ENCODE peak calls at places on chromosomes 7 and 10, in nine cellular contexts. S is progenitor cell of endocrine pancreas, Z is cardiac muscle cell, T is mesothelial cell of epicardium, F is neural progenitor cell, G is bronchial epithelial cell, H is WTC11, R is right lobe of liver, N is epithelial cell of esophagus. K is an unnamed sample.

GRCh38 chr7:7190142-7190541 is 7.8 kb downstream of the C1GALT1 start:
- DNase-seq in R (no peak), G (no peak), N (no peak), H (no peak), F (no peak), S (no peak), T (no peak), Z (peak), K (no peak)

GRCh38 chr10:32650246-32650655 is 204.3 kb downstream of the CCDC7 start:
- DNase-seq in H (no peak), F (no peak), G (peak), T (no peak), Z (peak), N (no peak), S (no peak), R (no peak), K (no peak)

GRCh38 chr7:31796375-31796774 is 109.4 kb downstream of the PPP1R17 start:
- DNase-seq in G (peak), T (no peak), N (peak), Z (no peak), H (no peak), S (no peak), F (no peak), R (no peak), K (peak)

GRCh38 chr7:155020996-155021395 is 18.1 kb upstream of the PAXIP1 start:
- DNase-seq in T (no peak), H (peak), R (no peak), N (no peak), G (no peak), S (no peak), Z (no peak), F (peak), K (no peak)

GRCh38 chr10:4837551-4837950 is 11.5 kb downstream of the AKR1E2 start:
- DNase-seq in H (no peak), S (no peak), G (no peak), Z (no peak), R (no peak), T (no peak), F (no peak), N (no peak), K (no peak)

GRCh38 chr10:7432884-7433726 is 22.3 kb upstream of the SFMBT2 start:
- DNase-seq in S (no peak), T (no peak), H (no peak), N (no peak), G (no peak), F (peak), R (no peak), Z (no peak), K (no peak)

GRCh38 chr7:139660317-139661042 is 117.3 kb downstream of the HIPK2 start:
- DNase-seq in N (peak), Z (no peak), T (no peak), S (no peak), G (peak), H (no peak), F (peak), R (peak), K (no peak)

GRCh38 chr7:102190777-102191176 is 95.9 kb upstream of the SH2B2 start:
- DNase-seq in T (no peak), Z (no peak), N (no peak), H (no peak), S (no peak), F (no peak), R (no peak), G (no peak), K (no peak)

GRCh38 chr10:17430647-17431355 is 23.6 kb downstream of the ST8SIA6 start:
- DNase-seq in H (peak), N (peak), G (peak), T (peak), Z (peak), S (peak), F (peak), R (peak), K (peak)

GRCh38 chr7:27198871-27199801 is 755 bp downstream of the HOXA13 start:
- DNase-seq in H (peak), G (no peak), N (no peak), S (no peak), R (no peak), F (peak), Z (peak), T (no peak), K (no peak)

GRCh38 chr10:49679480-49679893 is at the start of gene C10orf53:
- DNase-seq in T (peak), N (peak), G (peak), R (peak), S (peak), Z (peak), H (peak), F (peak), K (peak)

GRCh38 chr7:149850007-149850594 is 11.9 kb downstream of the ZNF862 start:
- DNase-seq in R (no peak), Z (no peak), H (no peak), T (no peak), S (no peak), N (no peak), F (no peak), G (no peak), K (no peak)

GRCh38 chr7:17392846-17393245 is 94.4 kb downstream of the AHR start:
- DNase-seq in R (no peak), S (no peak), H (no peak), G (no peak), Z (peak), N (no peak), F (no peak), T (no peak), K (no peak)

GRCh38 chr7:74575083-74575803 is 82.3 kb upstream of the GTF2I start:
- DNase-seq in S (no peak), H (no peak), N (peak), G (peak), Z (peak), T (no peak), R (no peak), F (no peak), K (peak)

GRCh38 chr10:112842832-112843360 is 107.2 kb upstream of the TCF7L2 start:
- DNase-seq in H (no peak), F (peak), T (no peak), N (no peak), Z (peak), S (no peak), G (no peak), R (peak), K (no peak)

GRCh38 chr10:127738512-127739424 is 1.8 kb downstream of the FOXI2 start:
- DNase-seq in Z (no peak), T (no peak), R (no peak), H (peak), G (peak), F (peak), N (peak), S (no peak), K (peak)

GRCh38 chr10:7397049-7397448 is 13.8 kb downstream of the SFMBT2 start:
- DNase-seq in H (no peak), N (no peak), T (no peak), G (no peak), R (no peak), S (no peak), F (no peak), Z (no peak), K (no peak)

GRCh38 chr7:128459394-128459878 is 3.8 kb downstream of the HILPDA start:
- DNase-seq in T (no peak), N (peak), G (peak), F (peak), S (peak), H (peak), R (no peak), Z (peak), K (peak)

GRCh38 chr7:142899661-142900060 is 14.1 kb upstream of the TRPV6 start:
- DNase-seq in N (no peak), R (no peak), Z (no peak), T (no peak), S (no peak), F (peak), H (no peak), G (no peak), K (no peak)

GRCh38 chr10:3924344-3924743 is 139.3 kb upstream of the KLF6 start:
- DNase-seq in N (peak), G (peak), T (no peak), R (no peak), H (no peak), S (no peak), Z (peak), F (no peak), K (peak)

GRCh38 chr7:1011297-1012003 is 28.5 kb downstream of the CYP2W1 start:
- DNase-seq in F (no peak), Z (no peak), G (no peak), R (no peak), H (no peak), T (no peak), N (no peak), S (no peak), K (no peak)

GRCh38 chr10:65341323-65341922 is 1584.4 kb upstream of the LRRTM3 start:
- DNase-seq in S (no peak), N (no peak), R (no peak), Z (peak), H (no peak), F (no peak), G (peak), T (no peak), K (no peak)

GRCh38 chr10:33791295-33791694 is 456.8 kb upstream of the NRP1 start:
- DNase-seq in Z (peak), F (no peak), T (no peak), S (no peak), H (no peak), G (no peak), R (no peak), N (no peak), K (no peak)

GRCh38 chr10:71749396-71749795 is 23.9 kb downstream of the VSIR start:
- DNase-seq in G (no peak), H (no peak), F (no peak), T (no peak), S (no peak), Z (no peak), N (no peak), R (no peak), K (no peak)

GRCh38 chr10:15515207-15515606 is 144.1 kb upstream of the FAM171A1 start:
- DNase-seq in G (no peak), F (no peak), S (no peak), H (no peak), T (no peak), Z (peak), R (no peak), N (no peak), K (no peak)

GRCh38 chr7:146781352-146782116 is 664.9 kb downstream of the CNTNAP2 start:
- DNase-seq in G (no peak), N (no peak), R (peak), H (no peak), Z (peak), T (no peak), F (no peak), S (no peak), K (no peak)

GRCh38 chr10:61993676-61994401 is 92.3 kb downstream of the ARID5B start:
- DNase-seq in G (peak), R (no peak), S (no peak), T (no peak), Z (peak), N (no peak), H (no peak), F (no peak), K (no peak)

GRCh38 chr7:141381794-141382453 is 169.3 kb upstream of the AGK start:
- DNase-seq in S (no peak), F (no peak), T (no peak), G (no peak), Z (no peak), R (no peak), H (no peak), N (no peak), K (no peak)

DNA sequence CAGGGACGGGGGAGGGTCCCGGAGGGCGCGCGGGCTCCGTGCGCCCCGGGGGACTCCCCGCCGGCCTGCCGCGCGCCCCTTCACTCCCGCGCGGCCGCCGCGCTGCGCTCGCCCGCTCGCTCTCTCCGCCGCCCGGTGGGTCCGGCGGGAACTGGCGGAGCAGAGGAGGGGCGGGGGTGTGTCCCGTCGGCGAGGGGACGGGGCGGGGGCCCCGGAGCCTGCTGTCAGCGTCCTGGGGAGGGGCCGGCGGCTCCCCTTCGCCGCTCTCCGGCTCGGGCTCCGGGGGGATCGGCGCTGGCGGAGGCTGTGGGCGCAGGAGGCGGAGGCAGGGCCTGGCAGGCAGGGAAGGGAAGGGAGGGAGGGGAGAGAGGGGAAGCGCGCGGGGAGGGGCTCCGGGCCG is at the start of gene SH3PXD2A:
- DNase-seq in N (peak), Z (peak), H (peak), F (peak), G (no peak), R (peak), S (peak), T (peak), K (peak)
- TF ChIP-seq CTCF in N (no peak), Z (no peak), H (no peak), F (no peak), G (no peak), R (no peak), S (no peak), T (no peak), K (peak)

GRCh38 chr7:41207141-41207540 is 495.7 kb downstream of the INHBA start:
- DNase-seq in R (no peak), T (no peak), G (no peak), S (no peak), H (peak), N (no peak), F (peak), Z (no peak), K (no peak)
- TF ChIP-seq CTCF in R (no peak), T (no peak), G (no peak), S (no peak), H (no peak), N (no peak), F (peak), Z (no peak), K (no peak)

GRCh38 chr10:70364001-70364771 is 18.2 kb downstream of the LRRC20 start:
- DNase-seq in G (peak), T (peak), F (peak), H (peak), R (peak), N (peak), S (peak), Z (peak), K (peak)

GRCh38 chr10:70362357-70362756 is 20.1 kb downstream of the LRRC20 start:
- DNase-seq in N (no peak), T (no peak), G (no peak), F (no peak), H (no peak), R (no peak), S (no peak), Z (no peak), K (no peak)

GRCh38 chr10:70363292-70363691 is 19.1 kb downstream of the LRRC20 start:
- DNase-seq in H (no peak), R (no peak), Z (no peak), T (no peak), S (no peak), F (no peak), G (no peak), N (no peak), K (no peak)

GRCh38 chr10:70367195-70367796 is 15.1 kb downstream of the LRRC20 start:
- DNase-seq in Z (no peak), T (no peak), G (peak), R (no peak), N (peak), S (no peak), F (no peak), H (no peak), K (peak)

DNA sequence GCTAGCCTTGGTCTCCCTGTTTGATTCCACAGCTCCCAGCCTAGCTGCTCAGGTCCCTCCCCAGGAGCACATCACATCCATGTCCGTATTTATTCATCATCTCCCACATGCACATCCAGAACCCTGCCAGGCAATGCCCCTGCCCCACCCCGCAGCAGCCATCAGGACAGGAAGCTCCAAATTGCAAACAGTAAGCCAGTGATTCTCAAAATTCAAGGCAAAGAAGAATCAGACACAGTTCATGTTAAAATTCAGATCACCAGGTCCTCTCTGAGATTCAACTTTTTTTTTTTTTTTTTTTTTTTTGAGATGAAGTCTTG is 17.7 kb downstream of the LRRC20 start:
- DNase-seq in Z (no peak), G (no peak), F (no peak), S (no peak), T (no peak), H (no peak), N (no peak), R (no peak), K (no peak)
- TF ChIP-seq CTCF in Z (no peak), G (no peak), F (no peak), S (no peak), T (peak), H (no peak), N (no peak), R (no peak), K (peak)

DNA sequence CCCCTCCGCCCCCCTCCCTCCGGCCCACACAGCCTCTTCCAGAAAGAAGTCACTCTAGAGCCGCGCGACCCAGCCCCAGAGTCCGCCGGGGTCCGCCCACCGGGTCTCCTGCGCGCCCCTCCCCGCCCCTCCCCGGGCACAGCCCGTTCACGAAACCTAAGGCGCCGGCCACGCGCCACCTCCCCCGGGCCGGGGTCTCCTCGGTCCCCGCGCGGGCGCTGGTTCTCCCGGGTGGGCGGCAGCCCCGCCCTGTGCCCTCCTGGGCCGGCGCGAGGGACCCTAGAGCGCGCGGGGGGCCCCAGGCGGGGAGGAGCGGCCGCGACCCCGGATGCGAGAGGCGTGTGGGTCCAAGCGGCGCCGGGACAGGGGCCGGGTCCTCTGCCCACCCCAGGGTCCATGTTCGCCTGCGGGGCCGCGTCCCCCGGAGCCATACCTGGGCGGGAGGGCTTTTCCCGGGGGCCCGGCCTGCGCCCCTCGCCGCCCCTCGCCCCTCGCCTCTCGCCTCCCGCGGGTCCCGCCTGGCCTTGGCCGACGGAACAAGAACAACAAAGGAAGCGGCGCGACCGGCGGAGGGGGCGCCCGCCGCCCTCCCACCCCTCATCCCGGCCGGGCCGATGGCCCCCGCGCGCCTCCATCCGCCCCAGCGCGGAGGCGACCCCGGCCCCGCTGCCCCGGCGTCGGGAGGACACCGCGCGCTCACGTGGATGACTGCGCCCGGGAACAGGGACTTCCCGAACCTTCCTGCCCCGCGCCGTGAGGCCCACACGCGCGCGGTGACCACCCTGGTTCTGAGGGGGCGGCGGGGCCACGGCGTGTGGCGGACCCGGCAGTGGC is 348.0 kb downstream of the DNAJB6 start:
- DNase-seq in R (no peak), Z (no peak), N (no peak), F (peak), S (no peak), T (no peak), G (no peak), H (peak), K (no peak)
- TF ChIP-seq CTCF in R (no peak), Z (no peak), N (no peak), F (no peak), S (no peak), T (no peak), G (no peak), H (no peak), K (no peak)

GRCh38 chr10:45075821-45076220 is 75.1 kb downstream of the ZNF22 start:
- DNase-seq in R (no peak), N (no peak), G (no peak), H (no peak), Z (no peak), S (no peak), T (no peak), F (no peak), K (no peak)
- TF ChIP-seq CTCF in R (no peak), N (no peak), G (no peak), H (no peak), Z (no peak), S (no peak), T (no peak), F (no peak), K (no peak)

DNA sequence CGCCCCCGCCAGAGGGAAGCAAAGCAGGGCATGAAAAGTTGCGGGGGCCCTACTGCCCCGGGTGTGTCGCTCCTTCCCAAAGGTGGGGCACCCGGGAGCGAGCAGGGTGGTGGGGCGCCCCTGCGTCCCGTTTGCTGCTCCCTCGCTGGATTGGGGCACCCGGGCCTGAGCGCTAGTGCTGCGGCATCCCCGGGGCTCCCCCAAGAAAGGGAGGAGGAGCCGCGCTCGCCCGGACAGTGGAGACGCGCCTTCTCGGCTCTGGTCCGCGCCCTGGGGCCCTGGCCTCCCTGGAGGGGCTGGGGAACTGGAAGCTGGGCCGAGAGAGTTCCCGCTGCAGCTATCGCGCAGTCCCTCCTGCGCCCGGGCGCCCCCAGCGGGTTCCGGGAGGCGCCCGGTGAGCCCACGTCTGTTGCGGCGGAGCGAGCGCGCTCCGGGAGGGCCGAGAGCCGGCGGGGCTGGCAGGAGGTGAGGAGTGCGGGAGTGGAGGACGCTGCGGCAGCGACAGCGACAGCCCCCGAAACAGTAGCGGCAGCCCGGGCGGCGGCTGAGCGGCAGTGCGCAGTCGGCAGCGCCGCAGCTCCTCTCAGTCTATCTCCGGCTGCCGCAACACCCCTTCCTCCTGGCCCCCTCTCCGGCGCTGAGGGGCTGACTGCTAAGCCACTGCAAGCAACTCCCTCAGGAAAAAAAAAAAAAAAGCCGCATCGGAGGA is 505 bp upstream of the BMPER start:
- DNase-seq in Z (peak), S (peak), R (peak), N (peak), H (peak), G (peak), F (peak), T (peak), K (peak)
- TF ChIP-seq CTCF in Z (no peak), S (peak), R (no peak), N (no peak), H (no peak), G (peak), F (peak), T (no peak), K (peak)

DNA sequence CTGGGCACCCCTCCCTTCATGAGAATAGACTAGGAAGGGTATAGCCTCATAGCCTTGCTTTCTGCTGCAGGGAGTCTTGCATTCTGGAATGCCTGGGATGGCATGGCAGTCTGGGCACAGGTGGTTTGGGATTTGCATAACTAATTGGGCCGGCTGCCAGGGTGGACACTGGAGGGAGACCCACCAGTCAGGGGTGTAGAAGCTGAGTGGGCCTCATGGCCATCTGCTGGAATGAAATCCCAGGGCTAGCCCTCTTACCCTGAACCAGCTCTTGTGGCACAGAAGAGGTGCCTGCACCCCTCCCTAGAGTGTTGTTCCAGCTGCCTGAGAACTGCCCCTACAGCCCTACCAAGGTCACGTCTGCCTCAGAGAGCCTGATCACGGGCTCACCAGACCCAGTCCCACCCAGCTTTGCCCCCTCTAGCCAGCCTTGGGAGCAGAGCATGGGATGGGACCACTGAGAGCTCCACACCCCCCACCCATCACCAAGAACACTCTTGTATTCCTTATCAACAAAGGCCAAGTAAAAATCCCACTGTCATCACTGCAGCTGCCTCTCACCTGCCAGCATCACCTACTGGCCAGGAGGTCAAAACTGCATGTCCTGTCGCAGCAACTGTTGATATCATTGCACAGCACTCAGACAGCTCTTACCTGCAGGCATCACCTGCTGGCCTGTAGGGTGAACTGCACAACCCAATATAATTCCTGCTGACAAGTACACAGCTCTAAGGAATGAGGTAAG is 148.9 kb downstream of the ZEB1 start:
- DNase-seq in S (no peak), T (no peak), R (peak), F (peak), Z (no peak), N (peak), G (peak), H (peak), K (no peak)
- TF ChIP-seq CTCF in S (peak), T (peak), R (peak), F (peak), Z (peak), N (peak), G (peak), H (peak), K (peak)

K was measured in RWPE1.